ENCODE peak calls at places on chromosome 5, in four cellular contexts. G, P, Y and C are unnamed samples.

GRCh38 chr5:112070022-112070421 is 313.0 kb upstream of the NREP start:
- DNase-seq in Y (no peak), P (no peak), G (no peak), C (no peak)

GRCh38 chr5:169304175-169304574 is 3.2 kb upstream of the SLIT3 start:
- DNase-seq in G (no peak), P (no peak), Y (no peak), C (no peak)

GRCh38 chr5:7586499-7586898 is 190.6 kb downstream of the ADCY2 start:
- DNase-seq in Y (no peak), P (no peak), G (no peak), C (no peak)

GRCh38 chr5:53479045-53479655 is 1.3 kb upstream of the FST start:
- DNase-seq in G (peak; percentile 37), Y (no peak), P (no peak), C (no peak)

GRCh38 chr5:151469386-151469785 is 22.0 kb downstream of the SLC36A1 start:
- DNase-seq in P (peak; percentile 31), G (no peak), Y (no peak), C (no peak)

GRCh38 chr5:34034497-34035327 is 8.3 kb downstream of the C1QTNF3 start:
- DNase-seq in P (no peak), G (no peak), Y (no peak), C (no peak)

GRCh38 chr5:103624035-103624461 is 61.5 kb upstream of the NUDT12 start:
- DNase-seq in P (peak; percentile 95), Y (no peak), G (peak; percentile 88), C (no peak)

GRCh38 chr5:139733289-139733688 is 62.3 kb upstream of the PSD2 start:
- DNase-seq in P (no peak), G (no peak), Y (no peak), C (no peak)

GRCh38 chr5:64166201-64166959 is 737 bp downstream of the RNF180 start:
- DNase-seq in G (peak; percentile 7), P (no peak), Y (peak; percentile 62), C (no peak)

GRCh38 chr5:4258170-4258569 is 662.5 kb downstream of the IRX1 start:
- DNase-seq in Y (no peak), G (no peak), P (no peak), C (no peak)

GRCh38 chr5:3372289-3372688 is 223.3 kb upstream of the IRX1 start:
- DNase-seq in P (no peak), G (no peak), Y (no peak), C (no peak)

GRCh38 chr5:88683506-88684135 is 199.4 kb downstream of the MEF2C start:
- DNase-seq in G (no peak), P (no peak), Y (no peak), C (no peak)

GRCh38 chr5:179915406-179915935 is 7.8 kb upstream of the TBC1D9B start:
- DNase-seq in G (no peak), Y (no peak), P (no peak), C (no peak)

GRCh38 chr5:179913461-179913860 is 5.8 kb upstream of the TBC1D9B start:
- DNase-seq in Y (no peak), G (no peak), P (no peak), C (no peak)

GRCh38 chr5:179912951-179913350 is 5.3 kb upstream of the TBC1D9B start:
- DNase-seq in Y (no peak), G (no peak), P (no peak), C (no peak)

GRCh38 chr5:179912386-179912785 is 4.7 kb upstream of the TBC1D9B start:
- DNase-seq in Y (no peak), G (no peak), P (no peak), C (no peak)

GRCh38 chr5:179914032-179914755 is 6.5 kb upstream of the TBC1D9B start:
- DNase-seq in P (peak; percentile 15), G (peak; percentile 9), Y (no peak), C (no peak)
- H3K4me3 ChIP-seq in P (no peak overlapping the region), G (no peak overlapping the region), Y (no peak overlapping the region), C (no peak overlapping the region)

GRCh38 chr5:36726767-36727166 is 120.4 kb downstream of the SLC1A3 start:
- DNase-seq in G (no peak), P (no peak), Y (no peak), C (no peak)

GRCh38 chr5:36726317-36726716 is 119.9 kb downstream of the SLC1A3 start:
- DNase-seq in P (no peak), G (no peak), Y (no peak), C (no peak)

GRCh38 chr5:36722913-36723312 is 116.5 kb downstream of the SLC1A3 start:
- DNase-seq in P (no peak), Y (no peak), G (no peak), C (no peak)

GRCh38 chr5:36723921-36724320 is 117.5 kb downstream of the SLC1A3 start:
- DNase-seq in Y (no peak), P (no peak), G (no peak), C (no peak)

DNA sequence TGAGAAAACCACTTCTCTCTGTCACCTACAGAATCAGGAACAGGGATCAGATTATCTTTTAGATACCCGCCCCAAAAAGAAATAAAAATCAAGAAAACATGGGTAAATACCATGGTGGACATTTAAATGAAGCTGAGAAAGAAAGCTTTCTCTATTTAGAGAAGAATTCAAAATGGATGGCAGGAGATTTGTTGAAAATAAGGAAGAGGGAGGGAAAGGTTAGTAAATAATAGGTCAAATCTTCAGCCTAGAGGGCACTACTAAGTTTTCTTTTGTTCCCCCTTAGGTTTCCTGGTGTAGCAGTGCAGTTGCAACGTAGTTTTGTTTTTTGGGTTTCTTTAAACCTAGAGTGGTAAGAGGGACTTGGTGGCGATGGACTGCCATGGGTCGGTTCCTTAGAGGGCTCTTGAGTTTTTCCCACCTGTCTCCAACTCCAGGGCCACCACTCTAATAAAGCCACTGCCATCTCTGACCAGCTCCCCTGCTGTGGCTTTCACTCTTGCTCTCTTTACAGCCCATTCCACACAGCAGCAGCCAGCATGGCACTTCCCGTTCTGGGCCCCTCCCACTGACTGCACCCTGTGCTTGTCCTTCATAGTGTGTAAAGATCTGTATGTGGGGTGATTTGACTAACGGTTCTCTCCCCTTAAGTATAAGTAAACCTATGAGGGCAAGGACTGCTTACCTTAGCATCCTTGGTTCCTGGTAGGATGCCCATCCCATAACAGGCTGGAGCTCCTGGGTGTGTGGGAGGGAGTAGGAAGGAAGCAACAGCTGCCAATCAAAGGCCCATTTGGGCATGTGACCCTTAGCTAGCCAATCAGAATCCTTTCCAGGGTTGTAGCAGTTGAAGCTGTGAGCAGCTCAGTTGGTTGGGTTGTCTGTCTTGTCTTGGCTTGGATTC is 118.3 kb downstream of the SLC1A3 start:
- DNase-seq in P (no peak), Y (no peak), G (no peak), C (no peak)
- H3K4me3 ChIP-seq in P (no peak overlapping the region), Y (no peak overlapping the region), G (no peak overlapping the region), C (peak overlapping the region; percentile 14)

GRCh38 chr5:156351423-156351822 is 24.5 kb downstream of the SGCD start:
- DNase-seq in G (no peak), P (no peak), Y (no peak), C (no peak)
- H3K4me3 ChIP-seq in G (no peak overlapping the region), P (no peak overlapping the region), Y (no peak overlapping the region), C (no peak overlapping the region)

DNA sequence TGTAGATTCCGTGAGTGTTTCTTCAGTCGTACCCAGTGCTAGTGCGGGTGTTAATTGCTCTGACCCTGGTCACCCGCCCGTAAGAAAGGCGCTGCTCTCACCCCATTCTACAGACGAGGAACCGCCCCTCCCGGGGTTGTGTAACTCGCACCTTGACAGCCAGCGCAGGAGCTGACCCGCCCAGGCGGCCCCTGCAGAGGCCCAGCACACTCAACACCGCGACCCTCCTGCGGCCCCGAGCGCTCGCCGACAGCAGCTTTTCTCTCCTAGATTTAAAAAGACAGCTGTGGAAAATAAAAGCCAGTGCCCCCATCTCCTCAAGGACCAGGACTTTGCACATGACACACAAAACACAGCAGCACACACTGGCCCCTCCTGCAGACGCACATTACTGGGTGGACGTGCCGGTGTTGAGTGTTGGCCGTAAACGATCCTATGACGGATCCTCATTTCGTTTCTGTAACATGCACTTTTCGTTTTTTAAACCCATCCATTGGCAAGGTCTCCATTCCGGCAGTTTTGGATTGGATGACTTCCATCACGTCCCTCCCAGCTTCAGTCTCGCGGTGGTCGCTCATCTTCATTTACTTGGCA is 22.9 kb downstream of the OR2V2 start:
- DNase-seq in Y (no peak), P (no peak), G (no peak), C (no peak)
- H3K4me3 ChIP-seq in Y (no peak overlapping the region), P (peak overlapping the region; percentile 49), G (peak overlapping the region; percentile 32), C (no peak overlapping the region)

GRCh38 chr5:32754251-32754650 is 43.1 kb downstream of the NPR3 start:
- DNase-seq in G (no peak), P (peak; percentile 40), Y (no peak), C (no peak)

DNA sequence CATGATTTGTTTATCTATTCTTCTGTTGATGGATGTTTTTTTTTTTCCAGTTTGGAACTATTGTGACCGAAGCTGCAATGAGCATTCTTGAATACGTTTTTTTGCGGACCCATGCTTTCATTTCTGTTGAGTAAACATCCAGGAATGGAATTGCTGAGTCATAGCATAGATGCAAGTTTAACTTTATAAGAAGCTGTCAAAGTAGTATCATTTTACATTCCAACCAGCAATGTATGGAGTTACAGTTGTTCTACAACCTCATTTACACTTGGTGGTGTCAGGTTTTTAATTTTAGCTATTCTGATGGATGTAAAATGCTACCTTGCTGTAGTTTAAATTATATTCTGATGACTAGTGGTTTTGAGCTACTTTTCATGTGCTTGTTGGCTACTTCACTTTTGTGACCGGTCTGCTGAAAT is 49.0 kb downstream of the NPR3 start:
- DNase-seq in Y (no peak), G (peak; percentile 84), P (peak; percentile 96), C (no peak)
- H3K4me3 ChIP-seq in Y (no peak overlapping the region), G (no peak overlapping the region), P (no peak overlapping the region), C (peak overlapping the region; percentile 50)

GRCh38 chr5:38257236-38258036 is 923 bp upstream of the EGFLAM start:
- DNase-seq in Y (no peak), P (no peak), G (no peak), C (no peak)
- H3K4me3 ChIP-seq in Y (peak overlapping the region; percentile 62), P (no peak overlapping the region), G (no peak overlapping the region), C (peak overlapping the region; percentile 67)

GRCh38 chr5:10486511-10487344 is 45.0 kb downstream of the ROPN1L start:
- DNase-seq in P (no peak), Y (no peak), G (no peak), C (no peak)

GRCh38 chr5:10490927-10491672 is 49.4 kb downstream of the ROPN1L start:
- DNase-seq in Y (no peak), G (no peak), P (no peak), C (no peak)

GRCh38 chr5:10488144-10488543 is 46.5 kb downstream of the ROPN1L start:
- DNase-seq in P (no peak), G (no peak), Y (no peak), C (no peak)

GRCh38 chr5:10491673-10492026 is 50.0 kb downstream of the ROPN1L start:
- DNase-seq in G (no peak), P (no peak), Y (no peak), C (no peak)

DNA sequence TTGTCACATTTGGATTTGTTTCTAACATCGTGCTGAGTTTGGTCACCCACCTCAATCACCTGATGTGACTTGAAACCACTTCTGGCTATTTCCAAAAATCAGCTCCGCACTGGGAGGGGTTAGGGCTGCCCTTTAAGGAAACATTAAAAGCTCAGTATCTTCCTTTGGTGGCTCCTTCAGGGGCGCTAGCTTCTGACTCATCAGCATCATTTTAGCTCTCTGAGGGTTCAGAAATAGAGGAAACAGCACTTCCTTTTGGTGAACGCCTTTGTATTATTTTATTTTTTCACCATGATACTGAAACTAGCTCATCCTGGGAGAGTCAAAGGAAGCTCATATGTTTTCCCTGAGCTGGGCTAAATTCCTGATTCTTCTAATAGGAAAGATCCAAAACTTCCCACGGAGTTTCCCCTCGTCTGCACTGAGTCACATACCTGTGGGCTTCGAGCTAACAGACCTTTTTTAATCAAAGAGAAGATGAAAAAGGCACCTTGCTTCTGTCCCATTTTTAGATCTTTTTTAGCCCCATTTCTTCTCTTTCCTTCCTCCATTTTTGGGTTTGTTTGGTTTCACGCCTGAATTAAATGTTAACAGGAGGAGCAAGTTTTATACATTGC is 48.2 kb downstream of the ROPN1L start:
- DNase-seq in P (no peak), Y (no peak), G (peak; percentile 19), C (no peak)
- H3K4me3 ChIP-seq in P (no peak overlapping the region), Y (no peak overlapping the region), G (no peak overlapping the region), C (no peak overlapping the region)